ENCODE peak calls at places on chromosomes 4 and X, in ten cellular contexts. One of them, this sample, is unnamed.

GRCh38 chr4:187586892-187587291 is 408.7 kb upstream of the ZFP42 start:
- DNase-seq in CD8-positive, alpha-beta T cell: no peak
- DNase-seq in NCI-H69: peak
- DNase-seq in activated CD8-positive, alpha-beta T cell treated with anti-CD3 and anti-CD28 coated beads, Interleukin-2, amount 10 ng/mL, durations not matched to agents 7 days and 5 days: no peak
- DNase-seq in neural crest cell: no peak
- DNase-seq in RWPE2: no peak
- DNase-seq in activated naive CD8-positive, alpha-beta T cell treated with anti-CD3 and anti-CD28 coated beads, Interleukin-2, amount 10 ng/mL, durations not matched to agents 7 days and 5 days: no peak
- DNase-seq in mammary epithelial cell: no peak
- DNase-seq in caudate nucleus: no peak
- DNase-seq in astrocyte of the spinal cord: peak
- DNase-seq in this sample: no peak

GRCh38 chr4:173182403-173182802 is 13.8 kb downstream of the GALNT7 start:
- DNase-seq in astrocyte of the spinal cord: peak
- DNase-seq in CD8-positive, alpha-beta T cell: no peak
- DNase-seq in NCI-H69: peak
- DNase-seq in neural crest cell: no peak
- DNase-seq in mammary epithelial cell: peak
- DNase-seq in activated CD8-positive, alpha-beta T cell treated with anti-CD3 and anti-CD28 coated beads, Interleukin-2, amount 10 ng/mL, durations not matched to agents 7 days and 5 days: no peak
- DNase-seq in activated naive CD8-positive, alpha-beta T cell treated with anti-CD3 and anti-CD28 coated beads, Interleukin-2, amount 10 ng/mL, durations not matched to agents 7 days and 5 days: no peak
- DNase-seq in caudate nucleus: no peak
- DNase-seq in RWPE2: peak
- DNase-seq in this sample: no peak

GRCh38 chr4:136810626-136811025 is 721.7 kb downstream of the PCDH18 start:
- DNase-seq in mammary epithelial cell: no peak
- DNase-seq in neural crest cell: no peak
- DNase-seq in caudate nucleus: no peak
- DNase-seq in CD8-positive, alpha-beta T cell: no peak
- DNase-seq in astrocyte of the spinal cord: peak
- DNase-seq in RWPE2: no peak
- DNase-seq in NCI-H69: no peak
- DNase-seq in activated naive CD8-positive, alpha-beta T cell treated with anti-CD3 and anti-CD28 coated beads, Interleukin-2, amount 10 ng/mL, durations not matched to agents 7 days and 5 days: no peak
- DNase-seq in activated CD8-positive, alpha-beta T cell treated with anti-CD3 and anti-CD28 coated beads, Interleukin-2, amount 10 ng/mL, durations not matched to agents 7 days and 5 days: no peak
- DNase-seq in this sample: no peak

GRCh38 chr4:105979506-105979905 is 84.2 kb downstream of the NPNT start:
- DNase-seq in CD8-positive, alpha-beta T cell: no peak
- DNase-seq in RWPE2: no peak
- DNase-seq in activated naive CD8-positive, alpha-beta T cell treated with anti-CD3 and anti-CD28 coated beads, Interleukin-2, amount 10 ng/mL, durations not matched to agents 7 days and 5 days: no peak
- DNase-seq in neural crest cell: no peak
- DNase-seq in astrocyte of the spinal cord: no peak
- DNase-seq in activated CD8-positive, alpha-beta T cell treated with anti-CD3 and anti-CD28 coated beads, Interleukin-2, amount 10 ng/mL, durations not matched to agents 7 days and 5 days: no peak
- DNase-seq in mammary epithelial cell: no peak
- DNase-seq in NCI-H69: no peak
- DNase-seq in caudate nucleus: no peak
- DNase-seq in this sample: no peak

GRCh38 chr4:53755656-53756055 is 164.4 kb upstream of the LNX1 start:
- DNase-seq in activated CD8-positive, alpha-beta T cell treated with anti-CD3 and anti-CD28 coated beads, Interleukin-2, amount 10 ng/mL, durations not matched to agents 7 days and 5 days: no peak
- DNase-seq in CD8-positive, alpha-beta T cell: no peak
- DNase-seq in caudate nucleus: no peak
- DNase-seq in activated naive CD8-positive, alpha-beta T cell treated with anti-CD3 and anti-CD28 coated beads, Interleukin-2, amount 10 ng/mL, durations not matched to agents 7 days and 5 days: no peak
- DNase-seq in neural crest cell: no peak
- DNase-seq in NCI-H69: no peak
- DNase-seq in mammary epithelial cell: no peak
- DNase-seq in astrocyte of the spinal cord: no peak
- DNase-seq in RWPE2: no peak
- DNase-seq in this sample: no peak

GRCh38 chr4:73388887-73389286 is 15.2 kb upstream of the ALB start:
- DNase-seq in activated CD8-positive, alpha-beta T cell treated with anti-CD3 and anti-CD28 coated beads, Interleukin-2, amount 10 ng/mL, durations not matched to agents 7 days and 5 days: no peak
- DNase-seq in CD8-positive, alpha-beta T cell: no peak
- DNase-seq in activated naive CD8-positive, alpha-beta T cell treated with anti-CD3 and anti-CD28 coated beads, Interleukin-2, amount 10 ng/mL, durations not matched to agents 7 days and 5 days: no peak
- DNase-seq in mammary epithelial cell: no peak
- DNase-seq in NCI-H69: no peak
- DNase-seq in neural crest cell: no peak
- DNase-seq in caudate nucleus: no peak
- DNase-seq in astrocyte of the spinal cord: no peak
- DNase-seq in RWPE2: no peak
- DNase-seq in this sample: no peak

GRCh38 chrX:10597871-10598270 is 22.5 kb downstream of the MID1 start:
- DNase-seq in mammary epithelial cell: no peak
- DNase-seq in caudate nucleus: no peak
- DNase-seq in activated CD8-positive, alpha-beta T cell treated with anti-CD3 and anti-CD28 coated beads, Interleukin-2, amount 10 ng/mL, durations not matched to agents 7 days and 5 days: no peak
- DNase-seq in NCI-H69: peak
- DNase-seq in astrocyte of the spinal cord: no peak
- DNase-seq in activated naive CD8-positive, alpha-beta T cell treated with anti-CD3 and anti-CD28 coated beads, Interleukin-2, amount 10 ng/mL, durations not matched to agents 7 days and 5 days: no peak
- DNase-seq in RWPE2: no peak
- DNase-seq in CD8-positive, alpha-beta T cell: no peak
- DNase-seq in neural crest cell: no peak
- DNase-seq in this sample: no peak

GRCh38 chrX:112826020-112826419 is 14.6 kb downstream of the AMOT start:
- DNase-seq in activated CD8-positive, alpha-beta T cell treated with anti-CD3 and anti-CD28 coated beads, Interleukin-2, amount 10 ng/mL, durations not matched to agents 7 days and 5 days: no peak
- DNase-seq in neural crest cell: no peak
- DNase-seq in RWPE2: no peak
- DNase-seq in NCI-H69: no peak
- DNase-seq in caudate nucleus: no peak
- DNase-seq in mammary epithelial cell: no peak
- DNase-seq in activated naive CD8-positive, alpha-beta T cell treated with anti-CD3 and anti-CD28 coated beads, Interleukin-2, amount 10 ng/mL, durations not matched to agents 7 days and 5 days: no peak
- DNase-seq in astrocyte of the spinal cord: no peak
- DNase-seq in CD8-positive, alpha-beta T cell: no peak
- DNase-seq in this sample: no peak

GRCh38 chrX:1546601-1547275 is 9.8 kb upstream of the P2RY8 start:
- DNase-seq in activated naive CD8-positive, alpha-beta T cell treated with anti-CD3 and anti-CD28 coated beads, Interleukin-2, amount 10 ng/mL, durations not matched to agents 7 days and 5 days: peak
- DNase-seq in activated CD8-positive, alpha-beta T cell treated with anti-CD3 and anti-CD28 coated beads, Interleukin-2, amount 10 ng/mL, durations not matched to agents 7 days and 5 days: peak
- DNase-seq in astrocyte of the spinal cord: no peak
- DNase-seq in CD8-positive, alpha-beta T cell: no peak
- DNase-seq in caudate nucleus: no peak
- DNase-seq in mammary epithelial cell: no peak
- DNase-seq in NCI-H69: no peak
- DNase-seq in RWPE2: peak
- DNase-seq in neural crest cell: no peak
- DNase-seq in this sample: no peak

GRCh38 chr4:133981327-133981726 is 220.3 kb downstream of the PABPC4L start:
- DNase-seq in neural crest cell: no peak
- DNase-seq in caudate nucleus: no peak
- DNase-seq in NCI-H69: no peak
- DNase-seq in astrocyte of the spinal cord: no peak
- DNase-seq in CD8-positive, alpha-beta T cell: no peak
- DNase-seq in mammary epithelial cell: no peak
- DNase-seq in activated CD8-positive, alpha-beta T cell treated with anti-CD3 and anti-CD28 coated beads, Interleukin-2, amount 10 ng/mL, durations not matched to agents 7 days and 5 days: no peak
- DNase-seq in activated naive CD8-positive, alpha-beta T cell treated with anti-CD3 and anti-CD28 coated beads, Interleukin-2, amount 10 ng/mL, durations not matched to agents 7 days and 5 days: no peak
- DNase-seq in RWPE2: no peak
- DNase-seq in this sample: no peak

GRCh38 chr4:94532016-94532789 is 80.5 kb downstream of the PDLIM5 start:
- DNase-seq in activated CD8-positive, alpha-beta T cell treated with anti-CD3 and anti-CD28 coated beads, Interleukin-2, amount 10 ng/mL, durations not matched to agents 7 days and 5 days: no peak
- DNase-seq in CD8-positive, alpha-beta T cell: no peak
- DNase-seq in mammary epithelial cell: peak
- DNase-seq in neural crest cell: no peak
- DNase-seq in activated naive CD8-positive, alpha-beta T cell treated with anti-CD3 and anti-CD28 coated beads, Interleukin-2, amount 10 ng/mL, durations not matched to agents 7 days and 5 days: no peak
- DNase-seq in caudate nucleus: no peak
- DNase-seq in RWPE2: peak
- DNase-seq in astrocyte of the spinal cord: no peak
- DNase-seq in NCI-H69: peak
- DNase-seq in this sample: no peak

GRCh38 chr4:61443813-61444510 is 243.8 kb downstream of the ADGRL3 start:
- DNase-seq in CD8-positive, alpha-beta T cell: no peak
- DNase-seq in NCI-H69: peak
- DNase-seq in activated CD8-positive, alpha-beta T cell treated with anti-CD3 and anti-CD28 coated beads, Interleukin-2, amount 10 ng/mL, durations not matched to agents 7 days and 5 days: no peak
- DNase-seq in caudate nucleus: no peak
- DNase-seq in RWPE2: no peak
- DNase-seq in astrocyte of the spinal cord: peak
- DNase-seq in neural crest cell: no peak
- DNase-seq in activated naive CD8-positive, alpha-beta T cell treated with anti-CD3 and anti-CD28 coated beads, Interleukin-2, amount 10 ng/mL, durations not matched to agents 7 days and 5 days: no peak
- DNase-seq in mammary epithelial cell: peak
- DNase-seq in this sample: no peak

GRCh38 chrX:45668686-45669443 is 468.2 kb upstream of the DIPK2B start:
- DNase-seq in activated CD8-positive, alpha-beta T cell treated with anti-CD3 and anti-CD28 coated beads, Interleukin-2, amount 10 ng/mL, durations not matched to agents 7 days and 5 days: no peak
- DNase-seq in mammary epithelial cell: peak
- DNase-seq in RWPE2: no peak
- DNase-seq in caudate nucleus: no peak
- DNase-seq in neural crest cell: no peak
- DNase-seq in CD8-positive, alpha-beta T cell: no peak
- DNase-seq in NCI-H69: no peak
- DNase-seq in astrocyte of the spinal cord: peak
- DNase-seq in activated naive CD8-positive, alpha-beta T cell treated with anti-CD3 and anti-CD28 coated beads, Interleukin-2, amount 10 ng/mL, durations not matched to agents 7 days and 5 days: no peak
- DNase-seq in this sample: no peak

GRCh38 chrX:11355259-11355909 is 62.2 kb downstream of the AMELX start:
- DNase-seq in astrocyte of the spinal cord: no peak
- DNase-seq in activated naive CD8-positive, alpha-beta T cell treated with anti-CD3 and anti-CD28 coated beads, Interleukin-2, amount 10 ng/mL, durations not matched to agents 7 days and 5 days: no peak
- DNase-seq in caudate nucleus: no peak
- DNase-seq in NCI-H69: no peak
- DNase-seq in RWPE2: no peak
- DNase-seq in neural crest cell: no peak
- DNase-seq in activated CD8-positive, alpha-beta T cell treated with anti-CD3 and anti-CD28 coated beads, Interleukin-2, amount 10 ng/mL, durations not matched to agents 7 days and 5 days: no peak
- DNase-seq in CD8-positive, alpha-beta T cell: no peak
- DNase-seq in mammary epithelial cell: no peak
- DNase-seq in this sample: no peak

GRCh38 chrX:115894087-115894486 is 276.5 kb upstream of the AGTR2 start:
- DNase-seq in caudate nucleus: no peak
- DNase-seq in activated naive CD8-positive, alpha-beta T cell treated with anti-CD3 and anti-CD28 coated beads, Interleukin-2, amount 10 ng/mL, durations not matched to agents 7 days and 5 days: no peak
- DNase-seq in neural crest cell: no peak
- DNase-seq in mammary epithelial cell: peak
- DNase-seq in RWPE2: no peak
- DNase-seq in astrocyte of the spinal cord: peak
- DNase-seq in activated CD8-positive, alpha-beta T cell treated with anti-CD3 and anti-CD28 coated beads, Interleukin-2, amount 10 ng/mL, durations not matched to agents 7 days and 5 days: no peak
- DNase-seq in NCI-H69: peak
- DNase-seq in CD8-positive, alpha-beta T cell: no peak
- DNase-seq in this sample: no peak

GRCh38 chrX:10001496-10001895 is 34.3 kb downstream of the CLDN34 start:
- DNase-seq in activated naive CD8-positive, alpha-beta T cell treated with anti-CD3 and anti-CD28 coated beads, Interleukin-2, amount 10 ng/mL, durations not matched to agents 7 days and 5 days: no peak
- DNase-seq in activated CD8-positive, alpha-beta T cell treated with anti-CD3 and anti-CD28 coated beads, Interleukin-2, amount 10 ng/mL, durations not matched to agents 7 days and 5 days: no peak
- DNase-seq in caudate nucleus: no peak
- DNase-seq in NCI-H69: no peak
- DNase-seq in mammary epithelial cell: no peak
- DNase-seq in astrocyte of the spinal cord: no peak
- DNase-seq in CD8-positive, alpha-beta T cell: no peak
- DNase-seq in RWPE2: no peak
- DNase-seq in neural crest cell: no peak
- DNase-seq in this sample: no peak

GRCh38 chr4:59091376-59092142 is 1981.4 kb upstream of the IGFBP7 start:
- DNase-seq in CD8-positive, alpha-beta T cell: no peak
- DNase-seq in mammary epithelial cell: no peak
- DNase-seq in RWPE2: peak
- DNase-seq in activated naive CD8-positive, alpha-beta T cell treated with anti-CD3 and anti-CD28 coated beads, Interleukin-2, amount 10 ng/mL, durations not matched to agents 7 days and 5 days: no peak
- DNase-seq in activated CD8-positive, alpha-beta T cell treated with anti-CD3 and anti-CD28 coated beads, Interleukin-2, amount 10 ng/mL, durations not matched to agents 7 days and 5 days: no peak
- DNase-seq in neural crest cell: no peak
- DNase-seq in caudate nucleus: no peak
- DNase-seq in NCI-H69: peak
- DNase-seq in astrocyte of the spinal cord: no peak
- DNase-seq in this sample: no peak

GRCh38 chr4:108203377-108203776 is 34.6 kb upstream of the LEF1 start:
- DNase-seq in caudate nucleus: no peak
- DNase-seq in mammary epithelial cell: no peak
- DNase-seq in neural crest cell: no peak
- DNase-seq in RWPE2: no peak
- DNase-seq in astrocyte of the spinal cord: no peak
- DNase-seq in CD8-positive, alpha-beta T cell: no peak
- DNase-seq in NCI-H69: no peak
- DNase-seq in activated CD8-positive, alpha-beta T cell treated with anti-CD3 and anti-CD28 coated beads, Interleukin-2, amount 10 ng/mL, durations not matched to agents 7 days and 5 days: no peak
- DNase-seq in activated naive CD8-positive, alpha-beta T cell treated with anti-CD3 and anti-CD28 coated beads, Interleukin-2, amount 10 ng/mL, durations not matched to agents 7 days and 5 days: no peak
- DNase-seq in this sample: no peak

GRCh38 chr4:7422098-7422897 is 12.4 kb downstream of the PSAPL1 start:
- DNase-seq in activated naive CD8-positive, alpha-beta T cell treated with anti-CD3 and anti-CD28 coated beads, Interleukin-2, amount 10 ng/mL, durations not matched to agents 7 days and 5 days: peak
- DNase-seq in RWPE2: peak
- DNase-seq in mammary epithelial cell: no peak
- DNase-seq in NCI-H69: no peak
- DNase-seq in activated CD8-positive, alpha-beta T cell treated with anti-CD3 and anti-CD28 coated beads, Interleukin-2, amount 10 ng/mL, durations not matched to agents 7 days and 5 days: no peak
- DNase-seq in neural crest cell: no peak
- DNase-seq in astrocyte of the spinal cord: no peak
- DNase-seq in caudate nucleus: no peak
- DNase-seq in CD8-positive, alpha-beta T cell: no peak
- DNase-seq in this sample: no peak

GRCh38 chr4:130368668-130369067 is 1272.7 kb downstream of the C4orf33 start:
- DNase-seq in activated naive CD8-positive, alpha-beta T cell treated with anti-CD3 and anti-CD28 coated beads, Interleukin-2, amount 10 ng/mL, durations not matched to agents 7 days and 5 days: no peak
- DNase-seq in CD8-positive, alpha-beta T cell: no peak
- DNase-seq in caudate nucleus: no peak
- DNase-seq in mammary epithelial cell: no peak
- DNase-seq in activated CD8-positive, alpha-beta T cell treated with anti-CD3 and anti-CD28 coated beads, Interleukin-2, amount 10 ng/mL, durations not matched to agents 7 days and 5 days: no peak
- DNase-seq in astrocyte of the spinal cord: no peak
- DNase-seq in RWPE2: no peak
- DNase-seq in NCI-H69: peak
- DNase-seq in neural crest cell: no peak
- DNase-seq in this sample: no peak

GRCh38 chr4:16168710-16169388 is 57.4 kb downstream of the TAPT1 start:
- DNase-seq in caudate nucleus: no peak
- DNase-seq in astrocyte of the spinal cord: no peak
- DNase-seq in CD8-positive, alpha-beta T cell: no peak
- DNase-seq in neural crest cell: no peak
- DNase-seq in mammary epithelial cell: no peak
- DNase-seq in NCI-H69: no peak
- DNase-seq in RWPE2: no peak
- DNase-seq in activated CD8-positive, alpha-beta T cell treated with anti-CD3 and anti-CD28 coated beads, Interleukin-2, amount 10 ng/mL, durations not matched to agents 7 days and 5 days: no peak
- DNase-seq in activated naive CD8-positive, alpha-beta T cell treated with anti-CD3 and anti-CD28 coated beads, Interleukin-2, amount 10 ng/mL, durations not matched to agents 7 days and 5 days: no peak
- DNase-seq in this sample: no peak

GRCh38 chr4:140693577-140693976 is 62.6 kb downstream of the TBC1D9 start:
- DNase-seq in caudate nucleus: no peak
- DNase-seq in NCI-H69: no peak
- DNase-seq in RWPE2: no peak
- DNase-seq in mammary epithelial cell: no peak
- DNase-seq in astrocyte of the spinal cord: no peak
- DNase-seq in CD8-positive, alpha-beta T cell: no peak
- DNase-seq in neural crest cell: no peak
- DNase-seq in activated CD8-positive, alpha-beta T cell treated with anti-CD3 and anti-CD28 coated beads, Interleukin-2, amount 10 ng/mL, durations not matched to agents 7 days and 5 days: no peak
- DNase-seq in activated naive CD8-positive, alpha-beta T cell treated with anti-CD3 and anti-CD28 coated beads, Interleukin-2, amount 10 ng/mL, durations not matched to agents 7 days and 5 days: no peak
- DNase-seq in this sample: no peak

GRCh38 chr4:176309772-176310171 is 10.0 kb upstream of the SPCS3 start:
- DNase-seq in activated naive CD8-positive, alpha-beta T cell treated with anti-CD3 and anti-CD28 coated beads, Interleukin-2, amount 10 ng/mL, durations not matched to agents 7 days and 5 days: no peak
- DNase-seq in NCI-H69: no peak
- DNase-seq in CD8-positive, alpha-beta T cell: no peak
- DNase-seq in caudate nucleus: no peak
- DNase-seq in activated CD8-positive, alpha-beta T cell treated with anti-CD3 and anti-CD28 coated beads, Interleukin-2, amount 10 ng/mL, durations not matched to agents 7 days and 5 days: no peak
- DNase-seq in RWPE2: no peak
- DNase-seq in mammary epithelial cell: peak
- DNase-seq in astrocyte of the spinal cord: no peak
- DNase-seq in neural crest cell: no peak
- DNase-seq in this sample: no peak

GRCh38 chr4:4901877-4902276 is 42.4 kb downstream of the MSX1 start:
- DNase-seq in NCI-H69: no peak
- DNase-seq in CD8-positive, alpha-beta T cell: no peak
- DNase-seq in caudate nucleus: no peak
- DNase-seq in neural crest cell: no peak
- DNase-seq in astrocyte of the spinal cord: no peak
- DNase-seq in mammary epithelial cell: no peak
- DNase-seq in activated naive CD8-positive, alpha-beta T cell treated with anti-CD3 and anti-CD28 coated beads, Interleukin-2, amount 10 ng/mL, durations not matched to agents 7 days and 5 days: no peak
- DNase-seq in activated CD8-positive, alpha-beta T cell treated with anti-CD3 and anti-CD28 coated beads, Interleukin-2, amount 10 ng/mL, durations not matched to agents 7 days and 5 days: no peak
- DNase-seq in RWPE2: no peak
- DNase-seq in this sample: no peak

GRCh38 chr4:81030617-81031388 is at the start of gene BMP3:
- DNase-seq in mammary epithelial cell: peak
- DNase-seq in activated naive CD8-positive, alpha-beta T cell treated with anti-CD3 and anti-CD28 coated beads, Interleukin-2, amount 10 ng/mL, durations not matched to agents 7 days and 5 days: peak
- DNase-seq in activated CD8-positive, alpha-beta T cell treated with anti-CD3 and anti-CD28 coated beads, Interleukin-2, amount 10 ng/mL, durations not matched to agents 7 days and 5 days: no peak
- DNase-seq in caudate nucleus: no peak
- DNase-seq in neural crest cell: no peak
- DNase-seq in astrocyte of the spinal cord: peak
- DNase-seq in NCI-H69: peak
- DNase-seq in CD8-positive, alpha-beta T cell: no peak
- DNase-seq in RWPE2: no peak
- DNase-seq in this sample: no peak

GRCh38 chr4:7362341-7362740 is 72.4 kb downstream of the PSAPL1 start:
- DNase-seq in CD8-positive, alpha-beta T cell: no peak
- DNase-seq in activated CD8-positive, alpha-beta T cell treated with anti-CD3 and anti-CD28 coated beads, Interleukin-2, amount 10 ng/mL, durations not matched to agents 7 days and 5 days: no peak
- DNase-seq in NCI-H69: no peak
- DNase-seq in mammary epithelial cell: no peak
- DNase-seq in activated naive CD8-positive, alpha-beta T cell treated with anti-CD3 and anti-CD28 coated beads, Interleukin-2, amount 10 ng/mL, durations not matched to agents 7 days and 5 days: no peak
- DNase-seq in caudate nucleus: no peak
- DNase-seq in neural crest cell: no peak
- DNase-seq in RWPE2: no peak
- DNase-seq in astrocyte of the spinal cord: no peak
- DNase-seq in this sample: no peak

GRCh38 chrX:66203114-66203513 is 39.1 kb downstream of the HEPH start:
- DNase-seq in mammary epithelial cell: no peak
- DNase-seq in activated CD8-positive, alpha-beta T cell treated with anti-CD3 and anti-CD28 coated beads, Interleukin-2, amount 10 ng/mL, durations not matched to agents 7 days and 5 days: no peak
- DNase-seq in neural crest cell: no peak
- DNase-seq in CD8-positive, alpha-beta T cell: no peak
- DNase-seq in caudate nucleus: no peak
- DNase-seq in activated naive CD8-positive, alpha-beta T cell treated with anti-CD3 and anti-CD28 coated beads, Interleukin-2, amount 10 ng/mL, durations not matched to agents 7 days and 5 days: no peak
- DNase-seq in NCI-H69: no peak
- DNase-seq in RWPE2: no peak
- DNase-seq in astrocyte of the spinal cord: no peak
- DNase-seq in this sample: no peak

GRCh38 chr4:74631338-74631737 is 163.0 kb downstream of the BTC start:
- DNase-seq in activated CD8-positive, alpha-beta T cell treated with anti-CD3 and anti-CD28 coated beads, Interleukin-2, amount 10 ng/mL, durations not matched to agents 7 days and 5 days: no peak
- DNase-seq in astrocyte of the spinal cord: no peak
- DNase-seq in NCI-H69: no peak
- DNase-seq in activated naive CD8-positive, alpha-beta T cell treated with anti-CD3 and anti-CD28 coated beads, Interleukin-2, amount 10 ng/mL, durations not matched to agents 7 days and 5 days: no peak
- DNase-seq in RWPE2: peak
- DNase-seq in caudate nucleus: no peak
- DNase-seq in neural crest cell: no peak
- DNase-seq in CD8-positive, alpha-beta T cell: no peak
- DNase-seq in mammary epithelial cell: peak
- DNase-seq in this sample: no peak

This sample was measured in stimulated activated CD8-positive, alpha-beta memory T cell treated with anti-CD3 and anti-CD28 coated beads, Interleukin-12 subunit alpha, Interleukin-12 subunit beta, amount 100 ng/mL, for 1 hour.